ENCODE peak calls at places on chromosomes 3 and 15, in four cellular contexts. G is GM12891, O is HL-60, Q is GM12878. B is an unnamed sample.

GRCh38 chr3:179653106-179653776 is 401 bp downstream of the USP13 start:
- DNase-seq in G (peak), O (peak), Q (no peak), B (peak)

GRCh38 chr3:68057637-68058320 is 403.4 kb upstream of the SUCLG2 start:
- DNase-seq in Q (no peak), G (no peak), O (no peak), B (no peak)

GRCh38 chr3:131047582-131047981 is 20.9 kb downstream of the NEK11 start:
- DNase-seq in Q (no peak), G (no peak), O (no peak), B (peak)

GRCh38 chr3:4078903-4079302 is 224.3 kb upstream of the SETMAR start:
- DNase-seq in G (no peak), Q (no peak), O (no peak), B (no peak)

GRCh38 chr3:193863657-193864323 is 270.8 kb downstream of the OPA1 start:
- DNase-seq in G (no peak), Q (no peak), O (no peak), B (no peak)

GRCh38 chr15:76105911-76106310 is 46.1 kb downstream of the TMEM266 start:
- DNase-seq in G (no peak), O (no peak), Q (no peak), B (no peak)

GRCh38 chr3:196524527-196524926 is 9.4 kb upstream of the SMCO1 start:
- DNase-seq in O (peak), G (no peak), Q (no peak), B (peak)

GRCh38 chr3:48287034-48287433 is 46.1 kb downstream of the ZNF589 start:
- DNase-seq in G (no peak), Q (no peak), O (no peak), B (no peak)

GRCh38 chr15:83871808-83872559 is 218.1 kb downstream of the ADAMTSL3 start:
- DNase-seq in G (no peak), O (no peak), Q (peak), B (peak)

GRCh38 chr3:186783731-186784515 is 546 bp downstream of the EIF4A2 start:
- DNase-seq in O (peak), Q (no peak), G (peak), B (peak)

GRCh38 chr15:71538922-71539321 is 271.4 kb upstream of the NR2E3 start:
- DNase-seq in Q (no peak), G (no peak), O (no peak), B (no peak)

GRCh38 chr3:8490079-8490552 is 11.5 kb upstream of the LMCD1 start:
- DNase-seq in Q (no peak), G (no peak), O (no peak), B (no peak)

GRCh38 chr3:30311781-30312180 is 294.6 kb upstream of the TGFBR2 start:
- DNase-seq in G (no peak), O (no peak), Q (no peak), B (no peak)

GRCh38 chr3:133408961-133409360 is 9.1 kb downstream of the BFSP2 start:
- DNase-seq in O (no peak), G (no peak), Q (no peak), B (no peak)

GRCh38 chr3:110618512-110619226 is 452.9 kb upstream of the NECTIN3 start:
- DNase-seq in O (no peak), Q (no peak), G (no peak), B (no peak)

GRCh38 chr3:155409336-155409735 is 115.9 kb upstream of the STRIT1 start:
- DNase-seq in G (no peak), O (no peak), Q (no peak), B (no peak)

GRCh38 chr3:23547905-23548304 is 257.9 kb upstream of the UBE2E1 start:
- DNase-seq in O (no peak), Q (no peak), G (no peak), B (no peak)

GRCh38 chr3:80006315-80006714 is 238.5 kb upstream of the ROBO1 start:
- DNase-seq in O (no peak), Q (no peak), G (no peak), B (no peak)

GRCh38 chr15:68650901-68651709 is 72.3 kb downstream of the CORO2B start:
- DNase-seq in O (peak), G (peak), Q (no peak), B (peak)

GRCh38 chr3:171874879-171875278 is 31.7 kb downstream of the TMEM212 start:
- DNase-seq in O (no peak), G (no peak), Q (no peak), B (no peak)

GRCh38 chr3:52193059-52193458 is 4.9 kb upstream of the ALAS1 start:
- DNase-seq in Q (no peak), G (no peak), O (no peak), B (no peak)

GRCh38 chr15:83983634-83984458 is 251.7 kb upstream of the GOLGA6L4 start:
- DNase-seq in Q (no peak), G (no peak), O (no peak), B (no peak)

GRCh38 chr3:72628065-72628464 is 220.2 kb downstream of the SHQ1 start:
- DNase-seq in O (no peak), Q (no peak), G (no peak), B (no peak)

GRCh38 chr3:15097889-15098288 is 1.1 kb downstream of the RBSN start:
- DNase-seq in G (no peak), Q (peak), O (peak), B (no peak)

GRCh38 chr3:129346690-129347440 is 68.2 kb downstream of the HMCES start:
- DNase-seq in O (no peak), Q (no peak), G (no peak), B (no peak)

GRCh38 chr3:53708001-53708621 is 138.1 kb downstream of the CHDH start:
- DNase-seq in Q (no peak), O (peak), G (no peak), B (no peak)

GRCh38 chr3:114706591-114707224 is 412.9 kb downstream of the TIGIT start:
- DNase-seq in O (no peak), Q (no peak), G (no peak), B (peak)

DNA sequence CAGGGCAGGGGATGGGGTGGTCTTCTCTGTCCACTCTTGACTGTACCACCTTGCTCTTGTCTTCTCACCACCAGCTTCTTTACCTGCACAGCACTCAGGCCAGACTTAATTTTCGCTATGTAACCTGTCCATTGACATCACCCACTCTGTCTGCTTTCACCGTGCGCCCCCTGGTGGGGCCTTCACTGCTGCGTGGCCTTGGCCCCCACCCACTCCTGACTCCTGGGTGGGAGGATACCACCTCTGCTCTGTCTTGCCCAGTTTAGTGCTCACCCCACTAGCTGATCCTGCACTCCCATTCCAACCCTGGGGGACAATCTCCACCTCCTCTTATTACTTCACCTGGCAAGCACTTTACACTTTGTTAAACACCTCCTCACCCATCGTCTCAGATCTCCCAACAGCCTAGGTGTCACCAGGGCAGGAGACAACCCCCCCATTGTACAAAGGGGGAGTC is 17.7 kb downstream of the PTH1R start:
- DNase-seq in Q (peak), G (peak), O (peak), B (peak)
- TF ChIP-seq SPI1 in Q (no peak), G (no peak), O (no peak), B (no peak)

DNA sequence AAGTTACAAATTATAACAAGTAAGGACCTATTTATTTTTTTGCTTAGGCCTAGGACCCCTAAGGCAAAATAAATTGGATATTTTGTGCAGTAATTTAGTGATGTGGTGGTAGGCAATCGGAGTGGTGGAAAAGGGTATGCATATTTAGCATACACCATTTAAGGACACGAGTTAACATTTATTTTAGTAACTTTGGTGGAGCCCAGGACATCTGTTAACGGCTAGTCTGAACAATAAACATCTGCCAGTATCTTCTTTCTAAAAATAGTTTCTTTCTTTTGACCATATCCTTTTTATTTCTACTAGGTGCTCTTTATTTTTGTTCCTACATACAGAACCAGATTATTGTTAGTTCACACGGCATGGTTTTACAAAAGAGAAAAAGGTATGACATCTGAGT is 326.3 kb downstream of the CHL1 start:
- DNase-seq in O (no peak), G (no peak), Q (no peak), B (no peak)
- TF ChIP-seq SPI1 in O (no peak), G (no peak), Q (no peak), B (no peak)

GRCh38 chr3:191366675-191367074 is 36.3 kb upstream of the UTS2B start:
- DNase-seq in G (no peak), O (no peak), Q (no peak), B (no peak)
- TF ChIP-seq SPI1 in G (no peak), O (no peak), Q (no peak), B (no peak)

DNA sequence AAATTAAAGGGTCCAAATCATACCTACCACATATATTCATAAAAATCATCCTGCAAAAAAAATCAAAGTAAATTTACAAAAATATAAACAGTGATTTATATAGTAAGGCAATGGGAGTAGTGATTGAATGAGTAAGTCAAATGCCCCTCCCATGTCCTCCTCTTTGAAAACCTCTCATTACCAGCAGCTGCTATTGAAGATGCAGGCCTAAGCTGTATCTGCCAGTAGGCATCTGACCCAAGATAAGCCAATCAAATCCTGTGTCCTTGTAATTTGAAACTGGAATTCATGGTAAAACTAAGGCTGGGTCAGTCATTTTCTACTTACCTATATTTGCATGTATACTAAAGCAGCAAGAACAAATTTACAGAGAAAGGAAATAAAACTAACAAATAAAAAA is 60.4 kb upstream of the POU1F1 start:
- DNase-seq in Q (no peak), O (no peak), G (no peak), B (no peak)
- TF ChIP-seq SPI1 in Q (no peak), O (no peak), G (no peak), B (no peak)

GRCh38 chr3:40422861-40423260 is 34.3 kb upstream of the RPL14 start:
- DNase-seq in G (no peak), Q (no peak), O (no peak), B (no peak)
- TF ChIP-seq SPI1 in G (no peak), Q (no peak), O (no peak), B (no peak)

GRCh38 chr3:46926871-46927717 is 49.5 kb downstream of the CCDC12 start:
- DNase-seq in Q (peak), O (peak), G (peak), B (no peak)
- TF ChIP-seq SPI1 in Q (peak), O (peak), G (peak), B (no peak)

GRCh38 chr15:81222007-81222406 is 25.3 kb downstream of the IL16 start:
- DNase-seq in G (no peak), Q (no peak), O (no peak), B (no peak)

GRCh38 chr15:81223346-81223971 is 26.8 kb downstream of the IL16 start:
- DNase-seq in G (no peak), Q (no peak), O (no peak), B (no peak)

GRCh38 chr15:81224232-81224631 is 27.6 kb downstream of the IL16 start:
- DNase-seq in O (no peak), Q (no peak), G (no peak), B (no peak)

GRCh38 chr15:81225161-81225671 is 28.5 kb downstream of the IL16 start:
- DNase-seq in Q (no peak), G (no peak), O (no peak), B (no peak)

GRCh38 chr15:81221449-81221848 is 24.8 kb downstream of the IL16 start:
- DNase-seq in O (no peak), Q (no peak), G (no peak), B (no peak)
- TF ChIP-seq SPI1 in O (no peak), Q (no peak), G (no peak), B (no peak)

DNA sequence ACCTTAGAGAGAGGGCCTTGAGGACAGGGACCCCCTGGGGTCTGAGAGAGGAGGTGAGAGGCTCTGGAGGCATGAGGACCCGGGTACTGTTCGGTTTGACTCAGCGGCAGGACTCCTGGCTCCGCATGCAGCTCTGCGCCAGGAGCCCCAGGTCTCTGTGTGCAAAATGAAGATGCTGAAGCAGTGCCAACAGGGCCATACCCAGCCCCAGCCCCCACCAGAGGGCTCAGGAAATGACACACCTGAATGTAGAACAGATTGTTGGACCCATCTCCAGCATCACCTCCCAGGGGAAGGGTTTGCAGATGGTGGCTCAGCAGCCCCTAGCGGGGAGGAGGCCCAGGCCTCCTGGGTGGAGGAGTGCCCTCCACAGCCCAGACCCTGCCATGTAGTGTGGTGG is 30.2 kb downstream of the EPHB3 start:
- DNase-seq in Q (no peak), O (no peak), G (no peak), B (no peak)
- TF ChIP-seq SPI1 in Q (no peak), O (no peak), G (no peak), B (no peak)

B was measured in K562.